ENCODE peak calls at places on chromosomes 1 and 21, in eight cellular contexts. T, I, X, Q, U, W, Z and C are unnamed samples.

GRCh38 chr1:109397451-109398342 is at the start of gene SORT1:
- DNase-seq in T (peak; percentile 96), I (peak; percentile 74), X (peak; percentile 93), Q (peak; percentile 99), U (no peak), W (no peak), Z (peak; percentile 90), C (no peak)

GRCh38 chr21:33026878-33027400 is 1.2 kb downstream of the OLIG2 start:
- DNase-seq in T (no peak), I (no peak), X (no peak), Q (peak; percentile 66), U (no peak), W (no peak), Z (no peak), C (no peak)

GRCh38 chr1:28456078-28456477 is 49.8 kb upstream of the RCC1 start:
- DNase-seq in T (no peak), I (no peak), X (peak; percentile 26), Q (no peak), U (no peak), W (no peak), Z (no peak), C (no peak)

GRCh38 chr1:944341-945325 is 14.4 kb downstream of the NOC2L start:
- DNase-seq in T (peak; percentile 85), I (no peak), X (no peak), Q (no peak), U (no peak), W (no peak), Z (no peak), C (no peak)

GRCh38 chr1:5972198-5972520 is 20.1 kb downstream of the NPHP4 start:
- DNase-seq in T (no peak), I (no peak), X (no peak), Q (no peak), U (no peak), W (no peak), Z (no peak), C (no peak)

GRCh38 chr1:19287436-19288185 is 959 bp downstream of the AKR7A3 start:
- DNase-seq in T (no peak), I (no peak), X (no peak), Q (no peak), U (no peak), W (no peak), Z (no peak), C (no peak)

GRCh38 chr1:226637147-226637935 is 88.8 kb downstream of the STUM start:
- DNase-seq in T (no peak), I (no peak), X (peak; percentile 76), Q (peak; percentile 76), U (no peak), W (no peak), Z (peak; percentile 38), C (no peak)

GRCh38 chr1:56617141-56617540 is 28.0 kb upstream of the PRKAA2 start:
- DNase-seq in T (no peak), I (no peak), X (no peak), Q (no peak), U (no peak), W (no peak), Z (no peak), C (no peak)

GRCh38 chr1:204878835-204879234 is 8.2 kb downstream of the NFASC start:
- DNase-seq in T (no peak), I (no peak), X (no peak), Q (no peak), U (no peak), W (no peak), Z (no peak), C (no peak)

GRCh38 chr1:18926315-18927081 is 24.1 kb upstream of the ALDH4A1 start:
- DNase-seq in T (no peak), I (peak; percentile 93), X (peak; percentile 62), Q (no peak), U (peak; percentile 71), W (peak; percentile 80), Z (no peak), C (peak; percentile 88)

GRCh38 chr1:153426809-153427208 is 10.5 kb downstream of the S100A7A start:
- DNase-seq in T (no peak), I (no peak), X (no peak), Q (no peak), U (no peak), W (no peak), Z (no peak), C (no peak)

DNA sequence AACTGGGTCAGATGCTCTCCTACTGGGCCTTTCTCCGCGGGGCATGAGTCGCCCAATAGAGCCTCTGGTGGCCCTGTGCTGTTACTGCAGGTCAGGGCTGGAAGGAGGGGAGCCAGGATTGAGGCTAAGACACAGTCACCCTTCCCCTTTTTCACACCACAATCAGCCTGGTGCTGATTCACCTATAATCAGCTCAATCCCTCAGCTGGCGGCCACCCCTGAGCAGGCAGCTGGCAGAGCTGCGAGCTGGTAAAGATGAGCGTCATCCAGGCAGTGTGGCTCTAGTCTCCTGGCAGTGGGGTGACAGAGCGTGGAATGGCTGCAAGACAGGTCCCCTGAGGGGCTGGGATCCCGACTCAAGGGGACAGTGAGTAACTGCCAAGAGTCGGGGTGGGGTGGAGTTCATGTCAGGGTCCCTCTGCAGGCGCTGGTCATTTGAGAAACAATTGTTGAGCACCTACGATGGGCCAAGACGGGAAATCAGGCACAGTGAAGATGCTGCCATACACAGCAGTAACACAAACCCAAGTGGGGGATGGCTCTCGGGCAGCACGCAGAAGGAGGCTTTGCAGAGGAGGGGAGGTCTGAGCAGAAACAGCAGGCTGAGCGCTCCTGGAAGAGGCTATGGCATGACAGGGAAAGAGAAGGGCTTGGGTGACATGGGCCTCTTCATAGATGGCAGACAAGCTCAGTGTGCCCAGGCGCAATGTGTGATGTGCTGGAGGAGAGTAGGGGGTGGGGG is 21.8 kb downstream of the ATF3 start:
- DNase-seq in T (peak; percentile 75), I (peak; percentile 34), X (peak; percentile 78), Q (peak; percentile 90), U (peak; percentile 76), W (no peak), Z (peak; percentile 48), C (no peak)
- TF ChIP-seq REST in T (no peak), I (no peak), X (no peak), Q (no peak), U (no peak), W (no peak), Z (no peak), C (no peak)

GRCh38 chr1:23303524-23303923 is 40.6 kb downstream of the HNRNPR start:
- DNase-seq in T (no peak), I (no peak), X (no peak), Q (no peak), U (no peak), W (no peak), Z (peak; percentile 13), C (no peak)
- TF ChIP-seq POLR2AphosphoS5 in T (no peak), I (no peak), X (no peak), Q (no peak), U (no peak), W (no peak), Z (no peak), C (no peak)

GRCh38 chr1:23651069-23651808 is 40.4 kb upstream of the RPL11 start:
- DNase-seq in T (peak; percentile 27), I (no peak), X (peak; percentile 33), Q (no peak), U (no peak), W (no peak), Z (no peak), C (no peak)
- TF ChIP-seq REST in T (no peak), I (no peak), X (no peak), Q (no peak), U (no peak), W (no peak), Z (no peak), C (no peak)

DNA sequence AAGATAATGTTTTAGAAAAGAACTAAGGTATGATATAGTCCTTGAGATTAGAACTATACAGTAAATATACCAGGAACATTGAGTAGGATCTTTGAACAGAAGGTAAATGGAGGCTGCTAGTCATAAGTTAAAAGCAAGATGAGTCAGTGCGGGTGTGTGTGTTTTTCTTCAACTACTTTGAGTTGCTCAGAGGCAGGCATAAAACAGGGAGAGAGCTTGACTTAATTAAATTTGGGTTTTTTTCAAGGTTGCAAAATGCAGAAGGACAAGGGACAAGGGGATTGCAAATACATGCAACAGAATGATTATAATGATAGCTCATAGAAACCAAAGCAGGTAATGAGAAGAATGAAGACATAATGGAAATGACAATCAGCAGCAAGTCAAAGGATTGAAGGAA is 815.1 kb downstream of the NCAM2 start:
- DNase-seq in T (no peak), I (no peak), X (no peak), Q (no peak), U (no peak), W (no peak), Z (no peak), C (no peak)
- TF ChIP-seq POLR2AphosphoS5 in T (no peak), I (no peak), X (no peak), Q (no peak), U (no peak), W (no peak), Z (no peak), C (no peak)

DNA sequence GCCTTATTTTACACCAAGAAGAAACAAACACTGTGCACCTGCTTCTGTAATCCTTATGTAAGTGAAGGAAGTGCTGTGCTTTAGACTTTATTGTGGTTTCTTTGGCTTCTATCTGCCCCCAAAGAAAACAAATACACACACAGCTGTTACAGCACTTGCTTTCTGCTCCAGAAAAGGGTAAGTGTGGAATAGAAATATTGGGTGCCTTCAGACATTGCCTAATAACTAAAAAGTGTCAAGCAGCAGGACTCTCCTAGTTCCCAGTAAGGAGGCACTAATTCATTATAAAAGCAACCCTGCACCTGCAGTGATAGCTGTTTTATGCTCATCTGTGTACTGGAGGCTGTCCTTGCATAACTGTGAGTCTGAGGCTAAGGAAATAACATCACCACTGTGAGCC is 23.4 kb upstream of the PRRX1 start:
- DNase-seq in T (no peak), I (no peak), X (no peak), Q (no peak), U (no peak), W (no peak), Z (no peak), C (no peak)
- TF ChIP-seq REST in T (no peak), I (no peak), X (no peak), Q (no peak), U (no peak), W (no peak), Z (no peak), C (no peak)

GRCh38 chr1:186530104-186530503 is 69.2 kb upstream of the PDC start:
- DNase-seq in T (no peak), I (no peak), X (no peak), Q (no peak), U (no peak), W (no peak), Z (no peak), C (no peak)
- TF ChIP-seq POLR2AphosphoS5 in T (no peak), I (no peak), X (no peak), Q (no peak), U (no peak), W (no peak), Z (no peak), C (no peak)

GRCh38 chr21:45529785-45530422 is 12.3 kb downstream of the SLC19A1 start:
- DNase-seq in T (no peak), I (no peak), X (no peak), Q (no peak), U (no peak), W (no peak), Z (no peak), C (no peak)
- TF ChIP-seq REST in T (no peak), I (no peak), X (no peak), Q (no peak), U (no peak), W (no peak), Z (no peak), C (no peak)